ENCODE peak calls at places on chromosomes 7 and 10, in six cellular contexts. U is cardiac muscle cell; H is activated CD4-positive, alpha-beta T cell treated with anti-CD3 and anti-CD28 coated beads for 48 hours; F is activated T-cell treated with anti-CD3 and anti-CD28 coated beads for 24 hours; K is CD8-positive, alpha-beta T cell; X is BJ. R is an unnamed sample.
A peak's percentile ranks its signal among the peaks of the same experiment; 100 is the strongest.

GRCh38 chr7:140512317-140513000 is 33.2 kb upstream of the MKRN1 start:
- DNase-seq in X (no peak), U (peak; percentile 12), K (no peak), F (no peak), H (no peak), R (no peak)

GRCh38 chr7:25894002-25894901 is 257.7 kb upstream of the NFE2L3 start:
- DNase-seq in U (peak; percentile 9), H (peak; percentile 54), K (peak; percentile 23), X (no peak), F (peak; percentile 10), R (peak; percentile 68)

GRCh38 chr7:71005109-71005508 is 126.8 kb upstream of the GALNT17 start:
- DNase-seq in X (no peak), H (no peak), U (no peak), K (no peak), F (no peak), R (no peak)

GRCh38 chr10:61438141-61438984 is 14.8 kb downstream of the TMEM26 start:
- DNase-seq in K (no peak), H (no peak), F (no peak), X (peak; percentile 31), U (no peak), R (no peak)

GRCh38 chr10:102324061-102324460 is 71.4 kb upstream of the NFKB2 start:
- DNase-seq in K (no peak), U (peak; percentile 31), H (no peak), F (no peak), X (no peak), R (no peak)

GRCh38 chr7:4731803-4732202 is 43.6 kb upstream of the AP5Z1 start:
- DNase-seq in U (no peak), F (no peak), X (no peak), K (no peak), H (no peak), R (no peak)

GRCh38 chr7:137245890-137246289 is 97.6 kb downstream of the PTN start:
- DNase-seq in X (no peak), H (no peak), K (no peak), U (no peak), F (no peak), R (no peak)

GRCh38 chr10:63929826-63930467 is 408.7 kb downstream of the REEP3 start:
- DNase-seq in K (no peak), H (no peak), F (no peak), U (no peak), X (no peak), R (no peak)

GRCh38 chr7:128387663-128388485 is 21.9 kb downstream of the IMPDH1 start:
- DNase-seq in K (peak; percentile 74), F (peak; percentile 55), H (peak; percentile 80), X (no peak), U (peak; percentile 91), R (peak; percentile 83)

GRCh38 chr10:11934262-11934661 is 108.3 kb downstream of the UPF2 start:
- DNase-seq in U (no peak), H (no peak), X (no peak), K (no peak), F (no peak), R (no peak)

GRCh38 chr10:128475686-128476410 is 349.6 kb upstream of the MKI67 start:
- DNase-seq in K (no peak), U (no peak), H (no peak), F (no peak), X (no peak), R (no peak)